ENCODE peak calls at places on chromosomes 16 and 17, in eight cellular contexts. C is amniotic stem cell; I is activated effector memory CD4-positive, alpha-beta T cell treated with Interleukin-2 at 50 U/mL for 16 hours; G is ELR; F is WTC11; W is HCT116; N is DMS153; A is kidney. K is an unnamed sample.

GRCh38 chr17:66715745-66716156 is 119.2 kb upstream of the CACNG5 start:
- DNase-seq in C (no peak), I (no peak), G (peak), F (no peak), W (peak), N (peak), A (no peak), K (peak)

GRCh38 chr17:42683407-42684031 is 1.2 kb downstream of the CNTNAP1 start:
- DNase-seq in C (no peak), I (no peak), G (no peak), F (peak), W (no peak), N (no peak), A (no peak), K (no peak)

GRCh38 chr17:78991017-78991783 is 11.5 kb upstream of the LGALS3BP start:
- DNase-seq in C (no peak), I (no peak), G (no peak), F (no peak), W (no peak), N (no peak), A (no peak), K (no peak)

GRCh38 chr17:35141681-35142466 is at the start of gene NLE1:
- DNase-seq in C (peak), I (peak), G (peak), F (peak), W (peak), N (peak), A (peak), K (peak)

GRCh38 chr16:89523680-89524344 is 15.6 kb downstream of the SPG7 start:
- DNase-seq in C (no peak), I (no peak), G (no peak), F (no peak), W (no peak), N (no peak), A (no peak), K (no peak)

GRCh38 chr16:69019811-69020210 is 85.6 kb upstream of the HAS3 start:
- DNase-seq in C (no peak), I (no peak), G (no peak), F (no peak), W (no peak), N (no peak), A (no peak), K (no peak)

GRCh38 chr16:4373909-4374742 is 2.5 kb downstream of the VASN start:
- DNase-seq in C (peak), I (no peak), G (peak), F (peak), W (no peak), N (no peak), A (peak), K (no peak)

GRCh38 chr17:2081564-2081963 is 26.7 kb downstream of the HIC1 start:
- DNase-seq in C (no peak), I (no peak), G (peak), F (no peak), W (no peak), N (no peak), A (no peak), K (no peak)

GRCh38 chr17:1865252-1866037 is 35.6 kb downstream of the RPA1 start:
- DNase-seq in C (no peak), I (no peak), G (peak), F (peak), W (peak), N (no peak), A (no peak), K (peak)

GRCh38 chr17:61386251-61386650 is 13.4 kb upstream of the TBX2 start:
- DNase-seq in C (no peak), I (no peak), G (no peak), F (no peak), W (no peak), N (no peak), A (peak), K (no peak)

GRCh38 chr17:14197582-14197981 is 39.1 kb downstream of the CDRT15 start:
- DNase-seq in C (no peak), I (peak), G (no peak), F (no peak), W (no peak), N (no peak), A (no peak), K (no peak)

GRCh38 chr16:57725077-57725953 is 10.3 kb upstream of the KATNB1 start:
- DNase-seq in C (no peak), I (no peak), G (no peak), F (no peak), W (no peak), N (no peak), A (no peak), K (no peak)

GRCh38 chr17:2647961-2648360 is 54.5 kb downstream of the PAFAH1B1 start:
- DNase-seq in C (no peak), I (no peak), G (no peak), F (no peak), W (no peak), N (no peak), A (no peak), K (no peak)

GRCh38 chr16:12064291-12064690 is 87.8 kb downstream of the SNX29 start:
- DNase-seq in C (no peak), I (no peak), G (no peak), F (no peak), W (no peak), N (no peak), A (no peak), K (no peak)

GRCh38 chr17:46884552-46884951 is 33.2 kb downstream of the WNT9B start:
- DNase-seq in C (no peak), I (no peak), G (no peak), F (no peak), W (no peak), N (no peak), A (no peak), K (no peak)

GRCh38 chr16:58515125-58515870 is at the start of gene SETD6:
- DNase-seq in C (peak), I (peak), G (peak), F (peak), W (peak), N (no peak), A (peak), K (peak)

GRCh38 chr16:9787717-9788116 is 394.5 kb downstream of the GRIN2A start:
- DNase-seq in C (no peak), I (no peak), G (no peak), F (no peak), W (no peak), N (peak), A (no peak), K (no peak)

GRCh38 chr17:55273579-55274370 is 9.0 kb downstream of the HLF start:
- DNase-seq in C (no peak), I (no peak), G (no peak), F (no peak), W (no peak), N (no peak), A (peak), K (no peak)

GRCh38 chr16:88941933-88942909 is 34.8 kb downstream of the CBFA2T3 start:
- DNase-seq in C (no peak), I (peak), G (peak), F (peak), W (peak), N (no peak), A (no peak), K (no peak)